ENCODE peak calls at places on chromosomes 4 and X, in six cellular contexts. X, R, V, U, J and D are unnamed samples. For H3K4me1, the result is how much of the 10 kb centered on the place peaks cover.

GRCh38 chr4:22500831-22501714 is 14.8 kb downstream of the ADGRA3 start:
- ATAC-seq in V (no peak), U (no peak), R (no peak), J (peak), X (peak), D (no peak)

GRCh38 chr4:78667337-78667736 is 108.8 kb upstream of the BMP2K start:
- ATAC-seq in R (no peak), X (no peak), J (peak), U (no peak), V (no peak), D (no peak)

GRCh38 chr4:183797041-183797444 is 108.1 kb upstream of the STOX2 start:
- ATAC-seq in V (peak), X (peak), U (no peak), R (peak), J (no peak), D (peak)

GRCh38 chrX:110210417-110211139 is 107.3 kb downstream of the AMMECR1 start:
- ATAC-seq in U (peak), X (peak), V (no peak), R (no peak), J (no peak), D (no peak)

GRCh38 chr4:116537828-116538227 is 547.5 kb downstream of the TRAM1L1 start:
- ATAC-seq in U (no peak), J (no peak), X (no peak), R (no peak), V (no peak), D (no peak)

GRCh38 chr4:140721088-140721421 is 35.1 kb downstream of the TBC1D9 start:
- ATAC-seq in U (no peak), J (peak), V (no peak), X (no peak), R (no peak), D (no peak)

GRCh38 chr4:48974979-48975640 is 11.0 kb upstream of the CWH43 start:
- ATAC-seq in V (no peak), U (no peak), J (no peak), X (no peak), R (no peak), D (no peak)

GRCh38 chr4:110680217-110680616 is 57.3 kb upstream of the PITX2 start:
- ATAC-seq in U (no peak), R (no peak), J (no peak), V (no peak), X (no peak), D (no peak)

GRCh38 chrX:11420851-11421250 is 127.6 kb downstream of the AMELX start:
- ATAC-seq in U (no peak), R (no peak), J (no peak), X (no peak), V (no peak), D (no peak)

GRCh38 chr4:183164963-183165362 is 65.9 kb downstream of the WWC2 start:
- ATAC-seq in R (peak), U (no peak), X (no peak), J (no peak), V (peak), D (no peak)

GRCh38 chrX:105191878-105192277 is 28.6 kb downstream of the TEX13A start:
- ATAC-seq in X (peak), V (no peak), J (peak), R (peak), U (peak), D (no peak)

GRCh38 chr4:99949999-99950912 is at the start of gene H2AZ1:
- ATAC-seq in R (peak), U (peak), X (peak), V (peak), J (peak), D (peak)
- TF ChIP-seq POLR2AphosphoS5 in R (peak), U (peak), X (peak), V (peak), J (peak), D (peak)

GRCh38 chr4:145525291-145525740 is 43.7 kb downstream of the SMAD1 start:
- ATAC-seq in V (no peak), X (no peak), J (no peak), U (no peak), R (no peak), D (no peak)

GRCh38 chr4:145530189-145530588 is 48.5 kb downstream of the SMAD1 start:
- ATAC-seq in U (no peak), R (no peak), J (no peak), X (no peak), V (no peak), D (no peak)

GRCh38 chr4:145528601-145529000 is 46.9 kb downstream of the SMAD1 start:
- ATAC-seq in U (no peak), J (no peak), X (no peak), V (no peak), R (no peak), D (no peak)

GRCh38 chr4:145530662-145531061 is 49.0 kb downstream of the SMAD1 start:
- ATAC-seq in V (no peak), U (no peak), R (no peak), J (no peak), X (no peak), D (no peak)

DNA sequence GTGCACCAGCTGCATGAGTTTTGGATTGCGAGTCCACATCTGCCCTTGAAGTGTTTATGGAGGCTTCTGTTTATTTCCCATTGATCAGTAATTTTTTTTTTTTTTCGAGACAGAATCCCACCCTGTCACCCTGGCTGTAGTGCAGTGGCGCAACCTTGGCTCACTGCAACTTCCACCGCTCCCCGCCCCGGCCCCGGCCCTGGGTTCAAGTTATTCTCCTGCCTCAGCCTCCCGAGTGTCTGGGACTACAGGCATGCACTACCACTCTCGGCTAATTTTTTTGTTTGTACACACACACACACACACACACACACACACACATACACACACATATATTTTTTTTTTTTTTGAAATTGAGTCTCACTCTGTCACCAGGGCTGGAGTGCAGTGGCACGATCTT is 46.1 kb downstream of the SMAD1 start:
- ATAC-seq in U (no peak), V (no peak), R (no peak), J (no peak), X (no peak), D (no peak)
- H3K4me1 ChIP-seq in U (under half), V (under half), R (under half), J (under half), X (under half), D (under half)

GRCh38 chr4:152935138-152935537 is 985 bp upstream of the FHDC1 start:
- ATAC-seq in X (peak), J (no peak), V (no peak), R (no peak), U (peak), D (no peak)

GRCh38 chr4:152936446-152937279 is 540 bp downstream of the FHDC1 start:
- ATAC-seq in X (peak), V (peak), U (peak), R (peak), J (peak), D (peak)

GRCh38 chr4:152937280-152937534 is 1.1 kb downstream of the FHDC1 start:
- ATAC-seq in V (no peak), U (no peak), X (no peak), R (no peak), J (no peak), D (no peak)

GRCh38 chr4:152937535-152938236 is 1.6 kb downstream of the FHDC1 start:
- ATAC-seq in X (peak), U (peak), R (peak), J (peak), V (no peak), D (peak)

GRCh38 chr4:152935661-152936445 is at the start of gene FHDC1:
- ATAC-seq in U (peak), R (peak), J (peak), X (peak), V (peak), D (peak)
- TF ChIP-seq POLR2A in U (no peak), R (no peak), J (no peak), X (no peak), V (peak), D (no peak)

GRCh38 chr4:174120446-174121142 is 162.9 kb downstream of the FBXO8 start:
- ATAC-seq in X (peak), V (no peak), J (peak), R (peak), U (peak), D (peak)
- TF ChIP-seq POLR2AphosphoS5 in X (no peak), V (no peak), J (no peak), R (no peak), U (no peak), D (peak)

GRCh38 chr4:23837366-23837765 is 52.5 kb downstream of the PPARGC1A start:
- ATAC-seq in J (no peak), U (no peak), X (no peak), V (no peak), R (no peak), D (no peak)

GRCh38 chr4:23835814-23836478 is 53.9 kb downstream of the PPARGC1A start:
- ATAC-seq in J (no peak), R (no peak), V (no peak), X (no peak), U (no peak), D (no peak)

GRCh38 chr4:23839279-23839678 is 50.6 kb downstream of the PPARGC1A start:
- ATAC-seq in R (no peak), J (no peak), U (no peak), V (no peak), X (no peak), D (no peak)

GRCh38 chr4:23838131-23838530 is 51.7 kb downstream of the PPARGC1A start:
- ATAC-seq in V (no peak), R (no peak), J (no peak), X (no peak), U (no peak), D (no peak)
- H3K4me1 ChIP-seq in V (under half), R (under half), J (under half), X (under half), U (under half), D (under half)

GRCh38 chrX:27619975-27620374 is 29.8 kb downstream of the DCAF8L2 start:
- ATAC-seq in X (no peak), J (peak), U (no peak), R (no peak), V (no peak), D (no peak)

GRCh38 chrX:27626066-27626465 is 35.9 kb downstream of the DCAF8L2 start:
- ATAC-seq in J (no peak), R (no peak), U (no peak), V (no peak), X (no peak), D (no peak)

GRCh38 chrX:27619459-27619858 is 29.3 kb downstream of the DCAF8L2 start:
- ATAC-seq in V (no peak), X (no peak), J (no peak), R (no peak), U (no peak), D (no peak)

GRCh38 chrX:27622883-27623282 is 32.7 kb downstream of the DCAF8L2 start:
- ATAC-seq in X (no peak), V (no peak), R (no peak), J (no peak), U (no peak), D (no peak)
- TF ChIP-seq POLR2A in X (no peak), V (no peak), R (no peak), J (no peak), U (no peak), D (no peak)

GRCh38 chr4:104906274-104906673 is 240.4 kb upstream of the TET2 start:
- ATAC-seq in U (no peak), J (no peak), R (no peak), X (no peak), V (no peak), D (no peak)
- TF ChIP-seq POLR2AphosphoS5 in U (no peak), J (no peak), R (no peak), X (no peak), V (no peak), D (no peak)

GRCh38 chr4:113469023-113469390 is 292.5 kb downstream of the CAMK2D start:
- ATAC-seq in V (no peak), U (no peak), R (no peak), X (no peak), J (no peak), D (no peak)
- H3K4me1 ChIP-seq in V (under half), U (under half), R (under half), X (half or more), J (under half), D (under half)

GRCh38 chr4:151766691-151767090 is 5.9 kb upstream of the GATB start:
- ATAC-seq in J (peak), R (peak), X (peak), V (no peak), U (no peak), D (no peak)

DNA sequence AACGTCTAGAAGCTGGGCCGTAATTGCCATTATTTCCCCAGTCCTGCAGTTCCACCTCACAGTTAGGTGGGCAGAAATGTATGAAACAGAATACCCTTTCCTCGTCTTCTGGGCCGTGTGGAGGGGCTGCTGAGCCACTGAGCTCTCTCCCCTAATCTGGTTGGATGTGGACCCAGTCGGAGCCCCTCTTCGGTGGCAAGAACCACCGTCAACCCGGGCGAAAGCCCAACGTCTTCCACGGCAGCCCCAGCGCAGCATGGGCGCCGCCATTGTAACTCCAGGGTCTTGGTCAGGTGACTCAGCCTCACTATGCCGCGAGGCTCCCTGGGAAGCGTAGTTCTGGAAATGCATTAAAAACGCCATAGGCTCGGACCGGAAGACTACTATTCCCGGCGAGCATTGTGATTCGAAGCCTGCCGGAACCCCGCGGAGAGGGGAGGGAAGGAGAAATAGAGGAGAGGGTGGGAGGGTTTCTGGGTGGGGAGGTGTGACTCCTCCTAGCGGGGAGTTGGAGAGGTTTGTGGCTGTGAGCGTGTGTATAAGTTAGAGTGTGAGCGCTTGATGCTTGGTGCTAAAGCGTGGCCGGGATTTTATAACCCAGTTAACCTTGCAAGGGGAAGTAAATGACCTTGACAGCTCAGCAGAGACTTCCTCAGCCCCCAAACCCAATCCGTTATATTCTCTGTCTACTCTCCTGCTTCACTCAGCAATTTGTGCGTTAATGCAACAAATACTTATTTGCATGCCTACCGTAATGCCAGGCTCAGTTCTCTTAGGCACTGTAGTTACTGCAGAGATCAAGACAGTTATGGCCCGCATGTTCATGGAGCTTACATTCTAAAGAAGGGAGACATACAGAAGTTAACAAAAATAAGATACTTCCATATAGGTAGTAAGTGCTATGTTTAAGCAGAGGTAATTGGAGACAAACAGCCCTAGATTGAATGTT is at the start of gene GATB:
- ATAC-seq in V (peak), R (peak), J (peak), U (peak), X (peak), D (peak)
- TF ChIP-seq POLR2A in V (no peak), R (peak), J (peak), U (peak), X (peak), D (peak)